ENCODE peak calls at places on chromosomes 5 and 9, in four cellular contexts. U, I, N and F are unnamed samples.
A peak's percentile ranks its signal among the peaks of the same experiment; 100 is the strongest.

GRCh38 chr5:108720416-108720815 is 27.3 kb upstream of the FER start:
- DNase-seq in U (no peak), I (no peak), N (no peak), F (no peak)

GRCh38 chr5:10867408-10868303 is 106.6 kb upstream of the DAP start:
- DNase-seq in U (no peak), I (no peak), N (no peak), F (no peak)

GRCh38 chr5:98570661-98571181 is 202.7 kb upstream of the RGMB start:
- DNase-seq in U (no peak), I (no peak), N (no peak), F (no peak)

GRCh38 chr9:128892223-128892892 is 10.4 kb downstream of the LRRC8A start:
- DNase-seq in U (no peak), I (no peak), N (no peak), F (no peak)

GRCh38 chr9:132372177-132373095 is 17.6 kb upstream of the SETX start:
- DNase-seq in U (no peak), I (no peak), N (no peak), F (no peak)

GRCh38 chr5:61416010-61416409 is 84.0 kb downstream of the ZSWIM6 start:
- DNase-seq in U (no peak), I (no peak), N (no peak), F (no peak)

GRCh38 chr5:123752576-123752975 is 240.6 kb downstream of the CSNK1G3 start:
- DNase-seq in U (no peak), I (no peak), N (no peak), F (no peak)

GRCh38 chr5:2254880-2255750 is 372.4 kb upstream of the IRX4 start:
- DNase-seq in U (no peak), I (no peak), N (no peak), F (no peak)

GRCh38 chr5:37738057-37738691 is 101.7 kb downstream of the GDNF start:
- DNase-seq in U (no peak), I (peak; percentile 61), N (no peak), F (no peak)

GRCh38 chr5:16713386-16713928 is 96.7 kb upstream of the RETREG1 start:
- DNase-seq in U (no peak), I (no peak), N (no peak), F (no peak)

GRCh38 chr5:89320441-89320840 is 437.5 kb upstream of the MEF2C start:
- DNase-seq in U (no peak), I (no peak), N (no peak), F (no peak)

GRCh38 chr5:31361906-31362900 is 168.7 kb downstream of the CDH6 start:
- DNase-seq in U (no peak), I (no peak), N (no peak), F (no peak)

GRCh38 chr9:123996731-123997421 is 14.7 kb upstream of the LHX2 start:
- DNase-seq in U (no peak), I (no peak), N (no peak), F (no peak)

GRCh38 chr9:31542384-31543055 is 841.9 kb upstream of the ACO1 start:
- DNase-seq in U (no peak), I (peak; percentile 8), N (no peak), F (no peak)

GRCh38 chr5:138784590-138784989 is 31.4 kb downstream of the CTNNA1 start:
- DNase-seq in U (no peak), I (no peak), N (no peak), F (no peak)

GRCh38 chr5:82584631-82585030 is 306.5 kb upstream of the RPS23 start:
- DNase-seq in U (no peak), I (no peak), N (no peak), F (no peak)